ENCODE peak calls at places on chromosome 2, in four cellular contexts. E is IMR-90, D is mesendoderm, N is H1. Z is an unnamed sample.
A peak's percentile ranks its signal among the peaks of the same experiment; 100 is the strongest.

GRCh38 chr2:145169285-145169684 is 649.4 kb upstream of the ZEB2 start:
- DNase-seq in E (no peak), N (no peak), D (no peak), Z (no peak)

GRCh38 chr2:231883468-231883881 is 42.7 kb downstream of the NPPC start:
- DNase-seq in E (no peak), D (no peak), N (no peak), Z (no peak)

GRCh38 chr2:224764565-224765236 is 48.5 kb upstream of the CCDC195 start:
- DNase-seq in N (no peak), D (no peak), E (no peak), Z (no peak)

GRCh38 chr2:67649331-67650071 is 252.4 kb downstream of the ETAA1 start:
- DNase-seq in N (no peak), E (peak; percentile 61), D (peak; percentile 16), Z (no peak)

GRCh38 chr2:128414351-128414750 is 95.7 kb upstream of the HS6ST1 start:
- DNase-seq in D (peak; percentile 90), N (no peak), E (no peak), Z (peak; percentile 25)

GRCh38 chr2:167943877-167944276 is 303.5 kb downstream of the STK39 start:
- DNase-seq in N (no peak), E (peak; percentile 20), D (no peak), Z (no peak)

GRCh38 chr2:199463000-199463692 is 5.4 kb upstream of the SATB2 start:
- DNase-seq in N (no peak), D (peak; percentile 78), E (peak; percentile 47), Z (peak; percentile 80)

GRCh38 chr2:60299179-60299578 is 254.3 kb downstream of the BCL11A start:
- DNase-seq in N (no peak), D (no peak), E (no peak), Z (no peak)

GRCh38 chr2:239193925-239194687 is 206.7 kb downstream of the HDAC4 start:
- DNase-seq in N (no peak), D (peak; percentile 48), E (no peak), Z (peak; percentile 34)

GRCh38 chr2:240013343-240013742 is 11.8 kb downstream of the NDUFA10 start:
- DNase-seq in N (no peak), D (peak; percentile 1), E (peak; percentile 25), Z (no peak)

GRCh38 chr2:10036095-10036879 is 7.1 kb upstream of the KLF11 start:
- DNase-seq in E (peak; percentile 63), D (no peak), N (no peak), Z (no peak)

GRCh38 chr2:217289909-217290283 is 430.0 kb upstream of the TNP1 start:
- DNase-seq in E (peak; percentile 69), D (peak; percentile 70), N (no peak), Z (no peak)

GRCh38 chr2:61887684-61888303 is 662 bp downstream of the CCT4 start:
- DNase-seq in D (peak; percentile 36), N (no peak), E (peak; percentile 36), Z (no peak)

GRCh38 chr2:54088191-54088634 is 27.2 kb upstream of the ACYP2 start:
- DNase-seq in N (no peak), E (peak; percentile 57), D (peak; percentile 87), Z (no peak)

GRCh38 chr2:55986700-55987440 is 63.3 kb upstream of the EFEMP1 start:
- DNase-seq in D (no peak), E (peak; percentile 19), N (no peak), Z (no peak)

GRCh38 chr2:234146087-234146826 is 95.8 kb downstream of the SPP2 start:
- DNase-seq in N (no peak), D (no peak), E (peak; percentile 86), Z (no peak)

GRCh38 chr2:11873766-11874165 is 127.3 kb downstream of the LPIN1 start:
- DNase-seq in E (peak; percentile 50), D (no peak), N (no peak), Z (no peak)

GRCh38 chr2:9795071-9795470 is 48.2 kb upstream of the TAF1B start:
- DNase-seq in N (no peak), D (no peak), E (no peak), Z (no peak)

GRCh38 chr2:20626698-20627471 is 24.0 kb downstream of the HS1BP3 start:
- DNase-seq in N (no peak), D (no peak), E (no peak), Z (no peak)

GRCh38 chr2:224165901-224166319 is 126.8 kb upstream of the SERPINE2 start:
- DNase-seq in N (no peak), D (no peak), E (peak; percentile 44), Z (no peak)

GRCh38 chr2:222290691-222291484 is 7.9 kb downstream of the PAX3 start:
- DNase-seq in N (peak; percentile 69), D (peak; percentile 96), E (no peak), Z (peak; percentile 91)

GRCh38 chr2:20052872-20053281 is 1.4 kb upstream of the LAPTM4A start:
- DNase-seq in D (no peak), N (no peak), E (peak; percentile 83), Z (no peak)

GRCh38 chr2:148901142-148901541 is 26.1 kb downstream of the KIF5C start:
- DNase-seq in E (no peak), D (no peak), N (no peak), Z (no peak)

GRCh38 chr2:30747206-30747605 is 60.0 kb downstream of the CAPN13 start:
- DNase-seq in E (no peak), D (no peak), N (no peak), Z (no peak)

GRCh38 chr2:134253804-134254203 is at the start of gene MGAT5:
- DNase-seq in N (no peak), D (no peak), E (no peak), Z (no peak)

GRCh38 chr2:120228503-120228902 is 5.3 kb upstream of the TMEM185B start:
- DNase-seq in E (no peak), N (no peak), D (no peak), Z (no peak)

GRCh38 chr2:147177449-147177848 is 667.4 kb upstream of the ACVR2A start:
- DNase-seq in N (no peak), D (no peak), E (no peak), Z (no peak)

GRCh38 chr2:172082105-172082943 is 3.0 kb upstream of the DLX1 start:
- DNase-seq in E (no peak), D (peak; percentile 45), N (no peak), Z (no peak)

GRCh38 chr2:2269989-2270562 is 61.0 kb downstream of the MYT1L start:
- DNase-seq in D (no peak), N (no peak), E (no peak), Z (no peak)

GRCh38 chr2:149064365-149064841 is 25.9 kb downstream of the LYPD6B start:
- DNase-seq in E (no peak), N (no peak), D (peak; percentile 95), Z (no peak)

GRCh38 chr2:222615320-222615719 is 40.6 kb downstream of the FARSB start:
- DNase-seq in N (no peak), D (no peak), E (no peak), Z (no peak)

GRCh38 chr2:172169611-172170010 is 66.9 kb upstream of the DLX2 start:
- DNase-seq in N (no peak), D (no peak), E (no peak), Z (no peak)

GRCh38 chr2:11778923-11779757 is 32.7 kb downstream of the LPIN1 start:
- DNase-seq in E (peak; percentile 48), D (peak; percentile 72), N (peak; percentile 19), Z (peak; percentile 77)

GRCh38 chr2:238289574-238289973 is 1.2 kb upstream of the PER2 start:
- DNase-seq in E (no peak), N (no peak), D (peak; percentile 28), Z (no peak)

GRCh38 chr2:213122730-213123129 is 28.7 kb downstream of the IKZF2 start:
- DNase-seq in N (no peak), E (no peak), D (no peak), Z (no peak)

GRCh38 chr2:215866594-215866993 is 146.8 kb downstream of the MREG start:
- DNase-seq in E (no peak), D (no peak), N (no peak), Z (no peak)

GRCh38 chr2:215870986-215871385 is 142.4 kb downstream of the MREG start:
- DNase-seq in D (peak; percentile 68), N (peak; percentile 13), E (no peak), Z (peak; percentile 43)

GRCh38 chr2:215863687-215864086 is 149.7 kb downstream of the MREG start:
- DNase-seq in E (no peak), D (no peak), N (no peak), Z (no peak)

GRCh38 chr2:215870088-215870490 is 143.3 kb downstream of the MREG start:
- DNase-seq in E (peak; percentile 72), D (peak; percentile 78), N (no peak), Z (no peak)

DNA sequence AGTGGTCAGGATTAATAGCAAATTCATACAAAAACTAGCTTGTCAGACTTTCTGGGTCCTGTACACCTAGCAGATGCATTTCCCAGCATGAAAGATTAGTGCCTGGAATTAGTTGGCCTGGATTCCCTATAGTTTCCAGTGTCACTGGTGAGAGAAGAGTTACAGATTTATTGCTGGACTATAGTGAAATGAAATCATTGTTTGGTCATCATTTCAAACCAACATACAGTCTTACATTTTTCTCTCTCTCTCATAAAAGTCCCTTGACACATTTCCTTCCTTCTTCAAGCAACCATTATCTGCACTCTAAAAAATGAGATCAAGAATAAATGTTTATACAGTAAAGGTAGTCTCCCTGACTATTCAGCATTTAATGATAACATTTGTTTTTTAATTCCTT is 144.5 kb downstream of the MREG start:
- DNase-seq in E (no peak), D (no peak), N (no peak), Z (no peak)
- H3K56ac ChIP-seq in E (no peak overlapping the region), D (no peak overlapping the region), N (no peak overlapping the region), Z (no peak overlapping the region)

DNA sequence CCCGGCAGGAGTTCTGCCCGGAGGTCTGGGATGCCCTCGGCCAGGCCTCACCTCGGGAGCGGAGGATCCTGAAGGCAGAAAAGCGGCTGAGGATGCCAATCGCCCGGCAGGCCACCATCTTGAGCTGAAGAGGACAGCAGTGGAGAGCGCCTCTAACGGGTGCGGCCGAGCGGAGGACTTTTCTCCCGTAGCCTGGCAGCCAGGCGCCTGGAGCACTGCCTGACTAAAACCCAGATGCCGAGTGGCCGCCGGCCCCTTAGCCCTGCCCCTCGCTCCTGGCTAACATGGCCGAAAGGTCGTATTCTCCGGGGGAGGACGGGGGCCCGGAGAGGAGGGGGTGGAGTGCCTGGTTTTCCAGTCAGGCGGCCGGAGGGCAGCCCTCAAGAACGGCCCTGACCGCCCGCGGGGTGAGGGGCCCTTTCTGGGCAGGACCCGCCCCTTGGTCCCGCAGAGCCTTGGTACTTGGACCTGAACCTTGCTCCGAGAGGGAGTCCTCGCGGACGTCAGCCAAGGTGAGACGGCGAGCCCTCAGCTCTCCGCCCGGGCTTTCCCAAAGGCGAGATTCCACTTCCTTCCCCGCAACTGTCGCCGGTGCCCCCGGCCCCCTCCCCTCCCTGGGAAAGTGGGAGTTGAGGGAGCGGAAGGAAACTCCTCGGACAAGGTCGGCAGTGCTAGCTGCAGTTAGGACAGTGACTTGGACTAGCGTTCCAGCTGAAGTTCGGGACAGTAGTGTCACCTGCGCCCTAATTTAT is at the start of the genes HADHA and HADHB:
- DNase-seq in N (peak; percentile 87), E (peak; percentile 87), D (peak; percentile 98), Z (peak; percentile 94)
- H4K8ac ChIP-seq in N (peak within 1 kb of the TSS; percentile 97), E (peak within 1 kb of the TSS; percentile 92), D (no peak within 1 kb of the TSS), Z (no peak within 1 kb of the TSS)

DNA sequence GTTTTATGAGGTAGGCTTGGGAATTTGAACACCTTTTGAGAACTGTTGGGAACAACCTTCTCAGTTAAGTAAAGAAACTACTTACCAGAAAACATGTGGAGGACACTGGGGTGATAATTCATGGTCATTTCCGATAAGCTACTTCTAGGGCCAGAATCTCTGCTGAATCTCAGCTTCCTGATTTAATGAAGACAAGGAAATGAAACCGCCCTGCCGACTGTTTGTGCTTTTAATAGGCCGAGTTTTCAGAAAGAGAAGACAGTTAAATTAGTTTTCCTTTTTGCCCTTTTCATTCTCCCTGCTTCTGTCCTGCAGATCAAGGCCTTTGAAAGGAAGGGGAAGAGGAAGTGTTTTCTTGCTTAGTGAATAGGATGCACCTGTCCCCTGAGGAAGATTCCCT is 126.6 kb downstream of the SH3RF3 start:
- DNase-seq in N (no peak), E (no peak), D (no peak), Z (no peak)
- H3K56ac ChIP-seq in N (no peak overlapping the region), E (no peak overlapping the region), D (no peak overlapping the region), Z (no peak overlapping the region)

GRCh38 chr2:241495172-241496002 is 13.0 kb downstream of the STK25 start:
- DNase-seq in N (no peak), E (no peak), D (no peak), Z (no peak)
- H4K8ac ChIP-seq in N (no peak overlapping the region), E (no peak overlapping the region), D (no peak overlapping the region), Z (no peak overlapping the region)